ENCODE peak calls at places on chromosomes 6 and 20, in six cellular contexts. One of them, this sample, is unnamed.

GRCh38 chr20:3719046-3719445 is 6.6 kb upstream of the SIGLEC1 start:
- DNase-seq in IMR-90: no peak
- DNase-seq in activated T-helper 9 cell treated with anti-CD3 and anti-CD28 coated beads, Interleukin-2, amount 50 U/mL, for 16 hours: no peak
- DNase-seq in endothelial cell: no peak
- DNase-seq in HT1080: no peak
- DNase-seq in thyroid gland: no peak
- DNase-seq in this sample: no peak

GRCh38 chr6:28399370-28400121 is at the start of gene ZSCAN12:
- DNase-seq in endothelial cell: peak
- DNase-seq in activated T-helper 9 cell treated with anti-CD3 and anti-CD28 coated beads, Interleukin-2, amount 50 U/mL, for 16 hours: peak
- DNase-seq in HT1080: peak
- DNase-seq in IMR-90: peak
- DNase-seq in thyroid gland: peak
- DNase-seq in this sample: peak

GRCh38 chr6:36323062-36323461 is 13.6 kb downstream of the BNIP5 start:
- DNase-seq in endothelial cell: peak
- DNase-seq in thyroid gland: no peak
- DNase-seq in activated T-helper 9 cell treated with anti-CD3 and anti-CD28 coated beads, Interleukin-2, amount 50 U/mL, for 16 hours: no peak
- DNase-seq in HT1080: no peak
- DNase-seq in IMR-90: no peak
- DNase-seq in this sample: no peak

GRCh38 chr6:9789201-9789600 is 625.7 kb downstream of the TFAP2A start:
- DNase-seq in IMR-90: peak
- DNase-seq in endothelial cell: no peak
- DNase-seq in HT1080: peak
- DNase-seq in activated T-helper 9 cell treated with anti-CD3 and anti-CD28 coated beads, Interleukin-2, amount 50 U/mL, for 16 hours: no peak
- DNase-seq in thyroid gland: no peak
- DNase-seq in this sample: no peak

GRCh38 chr20:59455392-59456341 is 148.7 kb upstream of the PHACTR3 start:
- DNase-seq in HT1080: no peak
- DNase-seq in activated T-helper 9 cell treated with anti-CD3 and anti-CD28 coated beads, Interleukin-2, amount 50 U/mL, for 16 hours: no peak
- DNase-seq in endothelial cell: peak
- DNase-seq in thyroid gland: peak
- DNase-seq in IMR-90: peak
- DNase-seq in this sample: peak

GRCh38 chr20:51350941-51351631 is 191.4 kb downstream of the NFATC2 start:
- DNase-seq in HT1080: peak
- DNase-seq in endothelial cell: no peak
- DNase-seq in thyroid gland: no peak
- DNase-seq in activated T-helper 9 cell treated with anti-CD3 and anti-CD28 coated beads, Interleukin-2, amount 50 U/mL, for 16 hours: no peak
- DNase-seq in IMR-90: peak
- DNase-seq in this sample: no peak

GRCh38 chr6:5219292-5219691 is 41.5 kb downstream of the LYRM4 start:
- DNase-seq in IMR-90: no peak
- DNase-seq in HT1080: no peak
- DNase-seq in thyroid gland: no peak
- DNase-seq in activated T-helper 9 cell treated with anti-CD3 and anti-CD28 coated beads, Interleukin-2, amount 50 U/mL, for 16 hours: no peak
- DNase-seq in endothelial cell: no peak
- DNase-seq in this sample: no peak

GRCh38 chr6:40312213-40313015 is 274.8 kb downstream of the LRFN2 start:
- DNase-seq in thyroid gland: no peak
- DNase-seq in IMR-90: peak
- DNase-seq in activated T-helper 9 cell treated with anti-CD3 and anti-CD28 coated beads, Interleukin-2, amount 50 U/mL, for 16 hours: no peak
- DNase-seq in endothelial cell: no peak
- DNase-seq in HT1080: peak
- DNase-seq in this sample: no peak

GRCh38 chr20:51860015-51860882 is 57.9 kb upstream of the SALL4 start:
- DNase-seq in thyroid gland: no peak
- DNase-seq in endothelial cell: no peak
- DNase-seq in IMR-90: peak
- DNase-seq in HT1080: no peak
- DNase-seq in activated T-helper 9 cell treated with anti-CD3 and anti-CD28 coated beads, Interleukin-2, amount 50 U/mL, for 16 hours: no peak
- DNase-seq in this sample: no peak

GRCh38 chr6:293185-294174 is 1.2 kb downstream of the DUSP22 start:
- DNase-seq in HT1080: no peak
- DNase-seq in thyroid gland: peak
- DNase-seq in activated T-helper 9 cell treated with anti-CD3 and anti-CD28 coated beads, Interleukin-2, amount 50 U/mL, for 16 hours: no peak
- DNase-seq in IMR-90: no peak
- DNase-seq in endothelial cell: no peak
- DNase-seq in this sample: no peak

GRCh38 chr6:90947184-90948064 is 360.6 kb upstream of the MAP3K7 start:
- DNase-seq in IMR-90: no peak
- DNase-seq in thyroid gland: no peak
- DNase-seq in activated T-helper 9 cell treated with anti-CD3 and anti-CD28 coated beads, Interleukin-2, amount 50 U/mL, for 16 hours: no peak
- DNase-seq in HT1080: no peak
- DNase-seq in endothelial cell: no peak
- DNase-seq in this sample: no peak

GRCh38 chr20:38645318-38645717 is 43.7 kb downstream of the ARHGAP40 start:
- DNase-seq in activated T-helper 9 cell treated with anti-CD3 and anti-CD28 coated beads, Interleukin-2, amount 50 U/mL, for 16 hours: no peak
- DNase-seq in HT1080: no peak
- DNase-seq in endothelial cell: no peak
- DNase-seq in IMR-90: no peak
- DNase-seq in thyroid gland: no peak
- DNase-seq in this sample: no peak

GRCh38 chr20:6718660-6719059 is 48.8 kb upstream of the BMP2 start:
- DNase-seq in thyroid gland: peak
- DNase-seq in activated T-helper 9 cell treated with anti-CD3 and anti-CD28 coated beads, Interleukin-2, amount 50 U/mL, for 16 hours: no peak
- DNase-seq in HT1080: peak
- DNase-seq in IMR-90: no peak
- DNase-seq in endothelial cell: no peak
- DNase-seq in this sample: no peak

GRCh38 chr20:48098866-48099265 is 313.6 kb upstream of the SULF2 start:
- DNase-seq in HT1080: peak
- DNase-seq in IMR-90: no peak
- DNase-seq in activated T-helper 9 cell treated with anti-CD3 and anti-CD28 coated beads, Interleukin-2, amount 50 U/mL, for 16 hours: no peak
- DNase-seq in thyroid gland: no peak
- DNase-seq in endothelial cell: no peak
- DNase-seq in this sample: no peak

GRCh38 chr20:58145506-58146080 is 82.9 kb downstream of the ANKRD60 start:
- DNase-seq in IMR-90: no peak
- DNase-seq in activated T-helper 9 cell treated with anti-CD3 and anti-CD28 coated beads, Interleukin-2, amount 50 U/mL, for 16 hours: no peak
- DNase-seq in endothelial cell: no peak
- DNase-seq in HT1080: no peak
- DNase-seq in thyroid gland: no peak
- DNase-seq in this sample: no peak

GRCh38 chr6:137181876-137182653 is 8.6 kb upstream of the IL22RA2 start:
- DNase-seq in thyroid gland: no peak
- DNase-seq in endothelial cell: no peak
- DNase-seq in activated T-helper 9 cell treated with anti-CD3 and anti-CD28 coated beads, Interleukin-2, amount 50 U/mL, for 16 hours: no peak
- DNase-seq in IMR-90: no peak
- DNase-seq in HT1080: no peak
- DNase-seq in this sample: no peak

GRCh38 chr6:132934496-132934895 is 120.1 kb downstream of the RPS12 start:
- DNase-seq in endothelial cell: no peak
- DNase-seq in HT1080: peak
- DNase-seq in IMR-90: no peak
- DNase-seq in activated T-helper 9 cell treated with anti-CD3 and anti-CD28 coated beads, Interleukin-2, amount 50 U/mL, for 16 hours: no peak
- DNase-seq in thyroid gland: no peak
- DNase-seq in this sample: no peak

GRCh38 chr6:84791233-84791632 is 26.8 kb upstream of the TBX18 start:
- DNase-seq in HT1080: peak
- DNase-seq in endothelial cell: no peak
- DNase-seq in thyroid gland: no peak
- DNase-seq in IMR-90: no peak
- DNase-seq in activated T-helper 9 cell treated with anti-CD3 and anti-CD28 coated beads, Interleukin-2, amount 50 U/mL, for 16 hours: no peak
- DNase-seq in this sample: no peak

GRCh38 chr6:56513631-56514030 is 129.1 kb downstream of the DST start:
- DNase-seq in HT1080: no peak
- DNase-seq in activated T-helper 9 cell treated with anti-CD3 and anti-CD28 coated beads, Interleukin-2, amount 50 U/mL, for 16 hours: no peak
- DNase-seq in endothelial cell: no peak
- DNase-seq in thyroid gland: no peak
- DNase-seq in IMR-90: peak
- DNase-seq in this sample: no peak

GRCh38 chr20:54698373-54698772 is 223.0 kb downstream of the DOK5 start:
- DNase-seq in thyroid gland: no peak
- DNase-seq in activated T-helper 9 cell treated with anti-CD3 and anti-CD28 coated beads, Interleukin-2, amount 50 U/mL, for 16 hours: no peak
- DNase-seq in HT1080: no peak
- DNase-seq in IMR-90: no peak
- DNase-seq in endothelial cell: no peak
- DNase-seq in this sample: no peak

GRCh38 chr20:51311636-51312479 is 230.7 kb downstream of the NFATC2 start:
- DNase-seq in thyroid gland: peak
- DNase-seq in HT1080: no peak
- DNase-seq in activated T-helper 9 cell treated with anti-CD3 and anti-CD28 coated beads, Interleukin-2, amount 50 U/mL, for 16 hours: no peak
- DNase-seq in endothelial cell: no peak
- DNase-seq in IMR-90: no peak
- DNase-seq in this sample: no peak

GRCh38 chr20:60254901-60255411 is 296.7 kb downstream of the CDH26 start:
- DNase-seq in thyroid gland: peak
- DNase-seq in activated T-helper 9 cell treated with anti-CD3 and anti-CD28 coated beads, Interleukin-2, amount 50 U/mL, for 16 hours: no peak
- DNase-seq in HT1080: peak
- DNase-seq in IMR-90: peak
- DNase-seq in endothelial cell: no peak
- DNase-seq in this sample: no peak

GRCh38 chr6:55399331-55399730 is 72.1 kb downstream of the GFRAL start:
- DNase-seq in IMR-90: peak
- DNase-seq in thyroid gland: no peak
- DNase-seq in HT1080: no peak
- DNase-seq in activated T-helper 9 cell treated with anti-CD3 and anti-CD28 coated beads, Interleukin-2, amount 50 U/mL, for 16 hours: no peak
- DNase-seq in endothelial cell: no peak
- DNase-seq in this sample: no peak

GRCh38 chr6:154156135-154156948 is 117.3 kb downstream of the OPRM1 start:
- DNase-seq in activated T-helper 9 cell treated with anti-CD3 and anti-CD28 coated beads, Interleukin-2, amount 50 U/mL, for 16 hours: peak
- DNase-seq in endothelial cell: peak
- DNase-seq in IMR-90: peak
- DNase-seq in thyroid gland: peak
- DNase-seq in HT1080: peak
- DNase-seq in this sample: no peak

GRCh38 chr6:126055449-126055848 is 69.1 kb downstream of the TRMT11 start:
- DNase-seq in HT1080: no peak
- DNase-seq in activated T-helper 9 cell treated with anti-CD3 and anti-CD28 coated beads, Interleukin-2, amount 50 U/mL, for 16 hours: no peak
- DNase-seq in IMR-90: no peak
- DNase-seq in endothelial cell: no peak
- DNase-seq in thyroid gland: no peak
- DNase-seq in this sample: no peak

GRCh38 chr20:48789185-48789668 is 38.6 kb downstream of the PREX1 start:
- DNase-seq in IMR-90: no peak
- DNase-seq in HT1080: no peak
- DNase-seq in activated T-helper 9 cell treated with anti-CD3 and anti-CD28 coated beads, Interleukin-2, amount 50 U/mL, for 16 hours: no peak
- DNase-seq in thyroid gland: no peak
- DNase-seq in endothelial cell: no peak
- DNase-seq in this sample: no peak

GRCh38 chr6:16921399-16922110 is 160.3 kb upstream of the ATXN1 start:
- DNase-seq in HT1080: no peak
- DNase-seq in thyroid gland: no peak
- DNase-seq in IMR-90: peak
- DNase-seq in activated T-helper 9 cell treated with anti-CD3 and anti-CD28 coated beads, Interleukin-2, amount 50 U/mL, for 16 hours: no peak
- DNase-seq in endothelial cell: no peak
- DNase-seq in this sample: no peak

GRCh38 chr20:17678295-17678694 is 3.7 kb downstream of the RRBP1 start:
- DNase-seq in endothelial cell: no peak
- DNase-seq in HT1080: no peak
- DNase-seq in IMR-90: no peak
- DNase-seq in thyroid gland: no peak
- DNase-seq in activated T-helper 9 cell treated with anti-CD3 and anti-CD28 coated beads, Interleukin-2, amount 50 U/mL, for 16 hours: no peak
- DNase-seq in this sample: no peak

GRCh38 chr6:25899123-25899522 is 25.1 kb upstream of the SLC17A3 start:
- DNase-seq in HT1080: no peak
- DNase-seq in activated T-helper 9 cell treated with anti-CD3 and anti-CD28 coated beads, Interleukin-2, amount 50 U/mL, for 16 hours: no peak
- DNase-seq in thyroid gland: no peak
- DNase-seq in endothelial cell: no peak
- DNase-seq in IMR-90: no peak
- DNase-seq in this sample: no peak

This sample was measured in D721Med.